ENCODE peak calls at places on chromosomes 16 and 17, in four cellular contexts. R, K, C and Q are unnamed samples.
A peak's percentile ranks its signal among the peaks of the same experiment; 100 is the strongest.

GRCh38 chr16:88768041-88768876 is 16.8 kb downstream of the PIEZO1 start:
- DNase-seq in R (no peak), K (no peak), C (no peak), Q (no peak)

GRCh38 chr16:8402981-8403853 is 187.1 kb downstream of the TMEM114 start:
- DNase-seq in R (no peak), K (no peak), C (no peak), Q (no peak)

GRCh38 chr17:38454528-38454927 is 26.3 kb downstream of the ARHGAP23 start:
- DNase-seq in R (no peak), K (peak; percentile 88), C (peak; percentile 50), Q (peak; percentile 94)

GRCh38 chr17:79108870-79109269 is 34.2 kb downstream of the ENGASE start:
- DNase-seq in R (no peak), K (no peak), C (no peak), Q (no peak)

GRCh38 chr17:33725675-33726271 is 432.7 kb upstream of the ASIC2 start:
- DNase-seq in R (peak; percentile 29), K (no peak), C (peak; percentile 17), Q (no peak)

GRCh38 chr16:31216552-31217530 is at the start of gene PYDC1:
- DNase-seq in R (no peak), K (no peak), C (no peak), Q (no peak)

GRCh38 chr17:199195-199604 is 17.8 kb upstream of the DOC2B start:
- DNase-seq in R (no peak), K (no peak), C (no peak), Q (no peak)

GRCh38 chr16:54173489-54173888 is 113.1 kb downstream of the IRX3 start:
- DNase-seq in R (no peak), K (no peak), C (no peak), Q (no peak)

GRCh38 chr17:59300941-59301340 is 30.5 kb upstream of the YPEL2 start:
- DNase-seq in R (no peak), K (no peak), C (no peak), Q (no peak)

GRCh38 chr17:76527430-76528111 is 9.9 kb downstream of the CYGB start:
- DNase-seq in R (peak; percentile 92), K (peak; percentile 92), C (peak; percentile 63), Q (no peak)

GRCh38 chr16:19823322-19823721 is 61.3 kb downstream of the GPRC5B start:
- DNase-seq in R (no peak), K (no peak), C (no peak), Q (no peak)

GRCh38 chr16:30748634-30749445 is 615 bp downstream of the PHKG2 start:
- DNase-seq in R (peak; percentile 25), K (no peak), C (peak; percentile 43), Q (no peak)

GRCh38 chr17:670286-670685 is 44.4 kb downstream of the VPS53 start:
- DNase-seq in R (no peak), K (no peak), C (no peak), Q (no peak)

GRCh38 chr17:78718575-78719209 is 63.4 kb downstream of the CYTH1 start:
- DNase-seq in R (peak; percentile 61), K (no peak), C (no peak), Q (no peak)

GRCh38 chr17:37447641-37448040 is 41.0 kb downstream of the TADA2A start:
- DNase-seq in R (no peak), K (no peak), C (peak; percentile 14), Q (no peak)

GRCh38 chr16:397736-398332 is 835 bp downstream of the NME4 start:
- DNase-seq in R (peak; percentile 59), K (peak; percentile 77), C (peak; percentile 50), Q (peak; percentile 29)

GRCh38 chr16:9033125-9033830 is 58.2 kb upstream of the HAPSTR1 start:
- DNase-seq in R (peak; percentile 41), K (no peak), C (peak; percentile 62), Q (peak; percentile 3)

GRCh38 chr16:74608944-74609343 is 2.0 kb upstream of the GLG1 start:
- DNase-seq in R (no peak), K (no peak), C (peak; percentile 50), Q (no peak)

GRCh38 chr17:19020016-19020415 is 15.5 kb upstream of the FAM83G start:
- DNase-seq in R (no peak), K (no peak), C (no peak), Q (no peak)

GRCh38 chr17:8250101-8250500 is 1.0 kb downstream of the PFAS start:
- DNase-seq in R (no peak), K (no peak), C (no peak), Q (no peak)
- H3K27ac ChIP-seq in R (peak overlapping the region; percentile 99), K (no peak overlapping the region), C (no peak overlapping the region), Q (no peak overlapping the region)

DNA sequence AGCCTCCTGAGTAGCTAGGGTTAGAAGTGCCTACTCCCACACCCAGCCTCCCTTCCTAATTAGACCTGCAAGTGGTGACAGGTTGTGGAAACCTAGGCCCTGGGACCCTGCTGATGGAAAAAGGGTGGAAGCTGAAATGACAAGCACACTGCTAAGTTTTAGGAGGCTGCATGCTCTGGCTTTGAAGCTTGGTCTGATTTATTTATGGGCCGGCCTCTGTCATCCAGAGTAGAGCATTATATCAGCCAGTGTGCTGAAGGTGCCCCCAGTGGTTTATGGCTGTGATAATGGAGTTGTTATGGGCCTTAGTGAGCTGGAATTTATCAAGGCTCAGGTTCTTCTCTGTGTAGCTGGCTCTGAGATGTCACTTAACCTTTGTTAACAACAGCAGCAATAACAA is 142.5 kb downstream of the UTP18 start:
- DNase-seq in R (no peak), K (no peak), C (no peak), Q (no peak)
- H3K27ac ChIP-seq in R (no peak overlapping the region), K (no peak overlapping the region), C (no peak overlapping the region), Q (no peak overlapping the region)

GRCh38 chr16:84087461-84088151 is 29.1 kb downstream of the MBTPS1 start:
- DNase-seq in R (peak; percentile 20), K (no peak), C (no peak), Q (peak; percentile 72)
- H3K27ac ChIP-seq in R (peak overlapping the region; percentile 66), K (peak overlapping the region; percentile 85), C (no peak overlapping the region), Q (peak overlapping the region; percentile 69)

GRCh38 chr17:47703671-47704070 is 9.7 kb downstream of the TBKBP1 start:
- DNase-seq in R (no peak), K (no peak), C (no peak), Q (no peak)
- H3K27ac ChIP-seq in R (no peak overlapping the region), K (no peak overlapping the region), C (no peak overlapping the region), Q (no peak overlapping the region)

GRCh38 chr16:57462209-57462977 is at the start of gene POLR2C:
- DNase-seq in R (peak; percentile 94), K (peak; percentile 90), C (peak; percentile 86), Q (peak; percentile 77)
- H3K27ac ChIP-seq in R (no peak within 1 kb of the TSS), K (peak within 1 kb of the TSS; percentile 75), C (peak within 1 kb of the TSS; percentile 41), Q (no peak within 1 kb of the TSS)

DNA sequence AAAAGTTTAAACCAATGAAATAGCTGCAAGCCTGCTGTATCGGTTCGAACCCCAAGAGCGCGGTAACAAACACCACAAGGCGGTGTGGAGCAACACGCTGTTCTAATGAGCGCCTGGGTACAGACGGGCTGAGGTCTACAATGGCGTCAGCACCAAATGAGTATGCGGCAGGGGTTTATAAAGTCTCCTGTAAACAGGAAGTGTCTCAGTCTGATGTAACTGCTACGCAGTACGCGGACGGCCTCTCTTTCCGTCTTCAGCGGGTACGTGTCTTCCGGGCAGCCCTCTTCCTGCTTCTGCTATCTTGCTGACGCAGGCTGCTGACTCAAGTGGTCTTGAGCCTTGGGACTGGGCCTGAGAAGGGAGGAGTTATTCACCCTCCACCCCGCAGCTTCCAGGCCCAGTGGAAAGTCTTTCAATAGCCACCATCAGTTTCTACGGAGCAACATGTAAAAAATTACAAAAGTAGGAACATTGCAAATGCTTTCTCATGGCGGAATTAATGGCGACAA is 40.5 kb upstream of the KCNJ2 start:
- DNase-seq in R (no peak), K (no peak), C (no peak), Q (no peak)
- H3K27ac ChIP-seq in R (no peak overlapping the region), K (no peak overlapping the region), C (no peak overlapping the region), Q (no peak overlapping the region)

GRCh38 chr16:23124315-23124714 is 24.9 kb downstream of the USP31 start:
- DNase-seq in R (no peak), K (no peak), C (peak; percentile 85), Q (peak; percentile 71)
- H3K27ac ChIP-seq in R (no peak overlapping the region), K (peak overlapping the region; percentile 91), C (peak overlapping the region; percentile 16), Q (peak overlapping the region; percentile 63)

GRCh38 chr17:74767111-74767516 is 9.0 kb downstream of the NAT9 start:
- DNase-seq in R (no peak), K (no peak), C (no peak), Q (peak; percentile 91)
- H3K27ac ChIP-seq in R (no peak overlapping the region), K (peak overlapping the region; percentile 83), C (no peak overlapping the region), Q (peak overlapping the region; percentile 93)